ENCODE peak calls at places on chromosomes 16 and 17, in seven cellular contexts. Y is keratinocyte, G is OCI-LY7, A is thyroid gland, L is omental fat pad, W is cardiac fibroblast, O is upper lobe of left lung. U is an unnamed sample.

GRCh38 chr16:73050115-73051099 is 2.5 kb upstream of the ZFHX3 start:
- DNase-seq in W (no peak), Y (no peak), O (no peak), G (no peak), L (no peak), A (peak), U (no peak)

GRCh38 chr17:18859256-18859655 is 1.3 kb downstream of the PRPSAP2 start:
- DNase-seq in W (peak), L (no peak), O (no peak), Y (no peak), G (peak), A (no peak), U (no peak)

GRCh38 chr16:68072038-68072695 is 13.0 kb upstream of the NFATC3 start:
- DNase-seq in W (peak), O (peak), A (no peak), Y (peak), G (no peak), L (no peak), U (no peak)

GRCh38 chr17:65459667-65460415 is 101.6 kb downstream of the AXIN2 start:
- DNase-seq in O (no peak), W (no peak), A (no peak), Y (no peak), G (no peak), L (no peak), U (no peak)

GRCh38 chr17:17361543-17362511 is 58.7 kb downstream of the NT5M start:
- DNase-seq in G (no peak), W (peak), A (peak), O (no peak), Y (no peak), L (no peak), U (peak)

GRCh38 chr17:19857640-19858039 is 10.1 kb downstream of the ULK2 start:
- DNase-seq in L (no peak), A (no peak), G (no peak), Y (no peak), O (no peak), W (no peak), U (no peak)

GRCh38 chr16:85394511-85395206 is 218.5 kb upstream of the GSE1 start:
- DNase-seq in W (no peak), A (no peak), L (peak), Y (no peak), O (peak), G (peak), U (peak)

GRCh38 chr16:56989988-56990387 is 631 bp downstream of the NLRC5 start:
- DNase-seq in A (no peak), G (no peak), Y (no peak), W (no peak), L (no peak), O (no peak), U (no peak)

GRCh38 chr17:33653389-33653788 is 360.3 kb upstream of the ASIC2 start:
- DNase-seq in W (no peak), L (no peak), G (no peak), Y (no peak), O (no peak), A (no peak), U (no peak)

GRCh38 chr16:17266606-17267313 is 204.0 kb downstream of the XYLT1 start:
- DNase-seq in L (no peak), O (peak), Y (no peak), W (no peak), G (no peak), A (no peak), U (no peak)

GRCh38 chr17:72445055-72445991 is 324.5 kb downstream of the SOX9 start:
- DNase-seq in G (no peak), Y (no peak), A (peak), O (peak), W (no peak), L (no peak), U (no peak)

GRCh38 chr16:48384305-48384981 is 770 bp downstream of the SIAH1 start:
- DNase-seq in Y (no peak), G (peak), W (peak), A (peak), L (no peak), O (peak), U (peak)

GRCh38 chr16:70418274-70418992 is 20.5 kb downstream of the ST3GAL2 start:
- DNase-seq in O (no peak), A (no peak), G (peak), Y (no peak), L (no peak), W (no peak), U (no peak)

GRCh38 chr17:66938656-66939055 is 25.9 kb upstream of the CACNG4 start:
- DNase-seq in A (no peak), L (no peak), G (no peak), W (no peak), O (no peak), Y (no peak), U (no peak)

GRCh38 chr17:50817142-50817751 is 18.1 kb upstream of the WFIKKN2 start:
- DNase-seq in Y (no peak), L (no peak), W (peak), O (peak), A (peak), G (peak), U (peak)

GRCh38 chr17:48023408-48024148 is 14.0 kb downstream of the COPZ2 start:
- DNase-seq in W (peak), O (peak), A (peak), Y (no peak), G (peak), L (peak), U (peak)
- TF ChIP-seq CTCF in W (peak), O (no peak), A (peak), Y (peak), G (no peak), L (no peak), U (peak)

GRCh38 chr17:14297161-14297851 is 3.6 kb upstream of the HS3ST3B1 start:
- DNase-seq in W (peak), O (peak), A (no peak), G (no peak), L (no peak), Y (no peak), U (peak)
- TF ChIP-seq CTCF in W (peak), O (no peak), A (no peak), G (no peak), L (no peak), Y (peak), U (no peak)

DNA sequence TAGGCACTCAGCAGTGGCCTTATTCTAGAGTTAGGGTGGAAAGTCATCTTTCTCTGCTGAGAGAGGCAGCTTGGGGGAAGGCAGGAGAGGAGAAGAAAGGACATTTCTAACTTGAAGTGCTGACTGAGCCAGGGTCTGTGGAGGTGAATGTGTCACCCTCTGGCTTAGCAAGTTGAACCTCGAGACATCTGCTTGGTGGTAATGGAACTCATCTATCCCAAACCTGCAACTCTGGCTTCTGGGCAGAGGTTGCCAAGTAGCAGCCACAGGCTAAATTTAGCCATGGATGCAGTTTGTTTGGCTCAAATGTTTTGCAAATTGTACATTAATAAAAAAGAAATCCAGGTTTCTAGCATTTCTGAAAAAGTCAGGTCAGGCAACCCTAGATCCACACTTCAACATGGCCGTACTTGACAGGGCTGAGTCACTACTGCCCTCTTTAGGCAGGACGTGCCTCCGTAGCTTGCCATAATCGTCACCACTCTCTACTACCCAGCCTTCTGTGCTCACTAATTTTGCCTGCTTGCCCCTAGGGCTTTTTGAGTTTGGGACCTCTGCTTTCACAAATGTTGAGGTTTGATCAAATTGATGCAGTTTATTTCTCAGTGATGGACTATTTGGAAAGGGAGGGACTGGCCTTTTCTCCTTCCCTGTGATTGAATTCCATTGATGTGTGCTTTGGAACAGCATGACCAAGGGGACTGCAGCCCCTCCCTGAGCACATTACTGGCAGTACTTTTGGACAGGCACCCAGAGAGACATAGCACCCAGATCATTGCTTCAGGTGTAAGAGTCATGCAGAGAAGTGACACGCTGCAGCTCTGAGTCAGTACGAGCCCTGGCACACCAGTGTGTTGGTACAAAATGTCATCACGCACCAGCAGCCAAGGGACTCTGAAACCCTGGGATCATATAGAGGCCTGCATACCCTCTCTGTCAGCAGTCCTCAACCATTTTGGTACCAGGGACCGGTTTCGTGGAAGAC is 5.2 kb downstream of the CDH13 start:
- DNase-seq in O (no peak), A (no peak), L (no peak), G (no peak), Y (no peak), W (no peak), U (no peak)
- TF ChIP-seq CTCF in O (no peak), A (no peak), L (no peak), G (peak), Y (peak), W (peak), U (no peak)

DNA sequence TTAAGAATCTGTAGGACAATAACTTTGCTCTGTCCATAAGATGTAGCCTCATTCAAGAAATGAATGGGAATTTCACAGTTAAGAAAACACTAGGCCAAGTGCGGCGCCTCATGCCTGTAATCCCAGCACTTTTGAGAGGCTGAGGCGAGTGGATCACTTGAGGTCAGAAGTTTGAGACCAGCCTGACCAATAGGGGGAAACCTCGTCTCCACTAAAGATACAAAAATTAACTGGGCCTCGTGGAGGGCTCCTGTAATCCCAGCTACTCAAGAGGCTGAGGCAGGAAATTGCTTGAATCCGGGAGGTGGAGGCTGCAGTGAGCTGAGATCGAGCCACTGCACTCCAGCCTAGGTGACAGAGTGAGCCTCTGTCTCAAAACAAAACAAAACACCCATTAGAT is 19.9 kb upstream of the RSL1D1 start:
- DNase-seq in W (peak), O (no peak), L (no peak), A (peak), G (no peak), Y (no peak), U (no peak)
- TF ChIP-seq CTCF in W (peak), O (no peak), L (no peak), A (no peak), G (peak), Y (no peak), U (peak)

GRCh38 chr16:6714510-6714909 is 618.1 kb upstream of the RBFOX1 start:
- DNase-seq in A (no peak), G (no peak), L (no peak), W (no peak), Y (no peak), O (no peak), U (no peak)
- TF ChIP-seq CTCF in A (no peak), G (peak), L (no peak), W (no peak), Y (no peak), O (no peak), U (no peak)

DNA sequence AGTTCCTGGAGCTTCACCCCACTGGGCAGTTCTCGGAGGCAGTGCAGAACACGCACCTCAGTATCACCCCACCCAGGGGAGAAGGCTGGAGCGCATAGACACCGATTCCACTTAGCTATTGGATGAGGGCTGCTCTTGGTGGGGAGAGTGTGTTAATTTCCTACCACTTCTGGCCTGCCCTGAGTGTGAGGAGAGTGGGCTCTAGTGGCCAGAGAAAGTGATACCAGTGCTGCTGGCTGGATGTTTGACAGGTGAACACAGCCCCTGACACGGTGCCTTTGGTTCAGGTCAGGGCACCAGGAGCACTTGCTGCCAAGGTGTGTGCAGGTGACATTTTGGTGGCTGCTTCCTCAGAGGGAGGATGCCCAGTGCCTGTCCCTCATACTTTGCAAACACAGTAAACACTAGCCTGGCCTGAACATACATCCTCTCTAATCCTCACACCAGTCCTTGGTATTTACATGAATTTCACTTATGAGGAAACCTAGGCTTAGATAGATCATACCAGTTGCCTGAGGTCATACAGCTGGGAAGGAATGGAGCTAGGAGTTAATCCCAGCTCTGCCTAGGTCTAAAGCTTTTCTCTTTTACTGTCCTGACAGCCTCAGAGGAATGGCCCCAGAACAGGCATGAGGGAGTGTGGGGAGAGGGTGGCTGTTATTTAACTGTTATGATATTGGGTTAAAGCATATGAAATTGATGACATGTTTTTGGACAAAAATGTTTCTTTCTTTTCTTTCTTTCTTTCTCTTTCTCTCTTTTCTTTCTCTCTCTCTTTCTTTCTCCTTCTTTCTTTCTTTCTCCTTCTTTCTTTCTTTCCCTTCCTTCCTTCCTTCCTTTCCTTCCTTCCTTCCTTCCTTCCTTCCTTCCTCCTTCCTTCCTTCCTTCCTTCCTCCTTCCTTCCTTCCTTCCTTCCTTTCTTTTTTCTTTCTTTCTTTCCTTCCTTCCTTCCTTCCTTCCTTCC is 21.0 kb upstream of the ITGAX start:
- DNase-seq in A (no peak), G (peak), O (no peak), W (peak), L (no peak), Y (no peak), U (no peak)
- TF ChIP-seq CTCF in A (no peak), G (peak), O (no peak), W (peak), L (no peak), Y (peak), U (no peak)

GRCh38 chr16:65044861-65045260 is 77.0 kb downstream of the CDH11 start:
- DNase-seq in G (no peak), A (no peak), W (peak), O (peak), Y (no peak), L (no peak), U (no peak)
- TF ChIP-seq CTCF in G (no peak), A (no peak), W (no peak), O (no peak), Y (no peak), L (no peak), U (no peak)

U was measured in glutamatergic neuron.